ENCODE peak calls at places on chromosomes 4 and X, in four cellular contexts. T is breast epithelium, R is uterus, A is aorta. F is an unnamed sample. For H3K4me1, the result is how much of the 10 kb centered on the place peaks cover.

GRCh38 chrX:39946822-39947221 is 150.9 kb downstream of the BCOR start:
- DNase-seq in T (no peak), A (no peak), R (no peak), F (no peak)

GRCh38 chr4:40909363-40909876 is 159.7 kb downstream of the NSUN7 start:
- DNase-seq in A (no peak), R (no peak), T (no peak), F (no peak)

GRCh38 chr4:99202536-99202935 is 16.5 kb downstream of the ADH6 start:
- DNase-seq in R (peak), T (no peak), A (no peak), F (no peak)

GRCh38 chrX:150199803-150200202 is 163.3 kb upstream of the MAMLD1 start:
- DNase-seq in A (no peak), T (no peak), R (no peak), F (peak)

GRCh38 chrX:4708970-4709760 is 995.7 kb upstream of the PRKX start:
- DNase-seq in A (no peak), R (no peak), T (no peak), F (no peak)

GRCh38 chrX:41529221-41529620 is 82.1 kb downstream of the NYX start:
- DNase-seq in A (no peak), T (no peak), R (no peak), F (no peak)

GRCh38 chr4:34922325-34922724 is 1322.0 kb downstream of the ARAP2 start:
- DNase-seq in A (no peak), R (no peak), T (no peak), F (no peak)

GRCh38 chrX:12615061-12615460 is 176.2 kb upstream of the PRPS2 start:
- DNase-seq in T (no peak), A (no peak), R (no peak), F (no peak)

GRCh38 chr4:53855886-53856260 is 208.5 kb downstream of the CHIC2 start:
- DNase-seq in T (no peak), R (peak), A (no peak), F (no peak)

GRCh38 chr4:88592600-88593448 is 544 bp downstream of the HERC3 start:
- DNase-seq in T (peak), A (peak), R (peak), F (peak)

GRCh38 chrX:134813697-134814096 is 155.4 kb upstream of the PLAC1 start:
- DNase-seq in T (no peak), R (no peak), A (no peak), F (no peak)

GRCh38 chrX:16836371-16836770 is 33.8 kb downstream of the RBBP7 start:
- DNase-seq in A (no peak), T (no peak), R (no peak), F (no peak)

GRCh38 chr4:386708-387105 is 49.1 kb downstream of the ZNF141 start:
- DNase-seq in A (no peak), R (no peak), T (no peak), F (no peak)

GRCh38 chr4:92234393-92235176 is 69.2 kb upstream of the GRID2 start:
- DNase-seq in A (no peak), T (no peak), R (no peak), F (no peak)

DNA sequence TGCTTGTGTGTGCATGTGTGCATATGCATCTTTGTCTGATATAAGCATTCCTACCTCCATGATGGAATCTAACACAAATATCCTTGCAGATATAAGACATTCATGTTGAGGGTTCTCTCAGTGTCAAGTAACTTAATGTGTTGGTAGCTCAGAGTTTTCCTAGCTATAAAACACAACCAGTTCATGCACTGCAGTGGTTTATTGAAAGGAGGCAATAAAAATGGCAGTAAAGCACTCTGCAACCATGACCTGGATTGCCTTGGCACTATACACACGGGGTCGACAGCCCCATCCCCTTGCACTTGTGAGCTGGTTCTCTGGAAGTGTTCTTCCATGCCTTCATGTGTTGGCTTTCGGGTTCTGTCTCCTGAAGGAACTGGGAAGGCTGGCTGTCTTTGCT is 38.9 kb downstream of the GPC4 start:
- DNase-seq in T (no peak), A (no peak), R (no peak), F (no peak)
- H3K4me1 ChIP-seq in T (under half), A (under half), R (under half), F (under half)

GRCh38 chrX:10033360-10034007 is 66.3 kb downstream of the CLDN34 start:
- DNase-seq in T (no peak), R (no peak), A (no peak), F (no peak)
- H3K4me1 ChIP-seq in T (under half), R (under half), A (under half), F (under half)

GRCh38 chr4:153347117-153347516 is 2.6 kb downstream of the MND1 start:
- DNase-seq in T (no peak), A (no peak), R (no peak), F (no peak)
- H3K4me1 ChIP-seq in T (under half), A (under half), R (under half), F (under half)

GRCh38 chrX:153884136-153885076 is 1.6 kb downstream of the L1CAM start:
- DNase-seq in T (no peak), A (no peak), R (no peak), F (no peak)
- H3K4me1 ChIP-seq in T (under half), A (under half), R (under half), F (under half)